ENCODE peak calls at places on chromosomes 4 and X, in ten cellular contexts. O is cerebellar cortex, J is endodermal cell, E is ACHN, N is cerebellar nuclear complex, W is GM23248, F is fibroblast of lung, Y is lower lobe of right lung, G is sigmoid colon, B is hepatic stellate cell. C is an unnamed sample.
A peak's percentile ranks its signal among the peaks of the same experiment; 100 is the strongest.

GRCh38 chr4:82721819-82722423 is 76.7 kb downstream of the SCD5 start:
- DNase-seq in O (peak; percentile 44), J (no peak), E (peak; percentile 17), N (no peak), W (peak; percentile 46), F (peak; percentile 35), Y (no peak), G (no peak), B (peak; percentile 20), C (peak; percentile 47)

GRCh38 chr4:7987148-7987989 is 47.7 kb upstream of the AFAP1 start:
- DNase-seq in O (peak; percentile 84), J (peak; percentile 95), E (peak; percentile 64), N (no peak), W (peak; percentile 82), F (peak; percentile 59), Y (peak; percentile 69), G (peak; percentile 82), B (peak; percentile 74), C (peak; percentile 86)

GRCh38 chr4:48022192-48022799 is 5.7 kb downstream of the NIPAL1 start:
- DNase-seq in O (no peak), J (no peak), E (no peak), N (no peak), W (no peak), F (peak; percentile 68), Y (no peak), G (no peak), B (no peak), C (no peak)

GRCh38 chr4:12633058-12633651 is 851.0 kb downstream of the RAB28 start:
- DNase-seq in O (peak; percentile 82), J (peak; percentile 97), E (peak; percentile 66), N (no peak), W (peak; percentile 56), F (peak; percentile 37), Y (peak; percentile 73), G (peak; percentile 73), B (peak; percentile 6), C (peak; percentile 81)

GRCh38 chr4:15756361-15756861 is 21.7 kb upstream of the CD38 start:
- DNase-seq in O (no peak), J (no peak), E (no peak), N (no peak), W (peak; percentile 33), F (peak; percentile 72), Y (no peak), G (no peak), B (no peak), C (peak; percentile 60)

GRCh38 chr4:125433453-125433852 is 118.7 kb downstream of the FAT4 start:
- DNase-seq in O (no peak), J (no peak), E (no peak), N (no peak), W (peak; percentile 59), F (peak; percentile 93), Y (no peak), G (no peak), B (peak; percentile 1), C (peak; percentile 46)

GRCh38 chrX:44621088-44621487 is 78.4 kb upstream of the FUNDC1 start:
- DNase-seq in O (no peak), J (no peak), E (no peak), N (no peak), W (no peak), F (no peak), Y (no peak), G (no peak), B (no peak), C (no peak)

GRCh38 chr4:169070895-169071218 is 60.8 kb upstream of the CBR4 start:
- DNase-seq in O (no peak), J (no peak), E (no peak), N (no peak), W (no peak), F (peak; percentile 64), Y (no peak), G (no peak), B (no peak), C (peak; percentile 84)

GRCh38 chr4:55613621-55614020 is 21.6 kb upstream of the PDCL2 start:
- DNase-seq in O (no peak), J (no peak), E (no peak), N (no peak), W (no peak), F (no peak), Y (no peak), G (no peak), B (no peak), C (no peak)

GRCh38 chr4:44326716-44327115 is 121.9 kb downstream of the KCTD8 start:
- DNase-seq in O (peak; percentile 92), J (no peak), E (no peak), N (peak; percentile 30), W (no peak), F (peak; percentile 32), Y (no peak), G (no peak), B (no peak), C (no peak)

GRCh38 chr4:8652181-8653078 is 59.9 kb downstream of the CPZ start:
- DNase-seq in O (no peak), J (peak; percentile 44), E (no peak), N (no peak), W (no peak), F (no peak), Y (no peak), G (peak; percentile 54), B (no peak), C (no peak)

GRCh38 chr4:101224358-101225218 is 122.7 kb downstream of the PPP3CA start:
- DNase-seq in O (no peak), J (no peak), E (no peak), N (no peak), W (no peak), F (no peak), Y (no peak), G (no peak), B (no peak), C (no peak)

GRCh38 chrX:78514852-78515251 is 144.3 kb downstream of the RTL3 start:
- DNase-seq in O (no peak), J (peak; percentile 84), E (no peak), N (no peak), W (no peak), F (peak; percentile 12), Y (no peak), G (no peak), B (no peak), C (no peak)

GRCh38 chr4:23290656-23291055 is 597.9 kb downstream of the GBA3 start:
- DNase-seq in O (no peak), J (no peak), E (no peak), N (no peak), W (no peak), F (peak; percentile 47), Y (no peak), G (no peak), B (no peak), C (no peak)

GRCh38 chrX:69321006-69321655 is 155.9 kb upstream of the PJA1 start:
- DNase-seq in O (no peak), J (no peak), E (no peak), N (no peak), W (no peak), F (no peak), Y (no peak), G (no peak), B (no peak), C (no peak)

GRCh38 chrX:115625577-115626301 is 64.8 kb downstream of the PLS3 start:
- DNase-seq in O (no peak), J (no peak), E (no peak), N (no peak), W (peak; percentile 57), F (peak; percentile 82), Y (no peak), G (no peak), B (no peak), C (peak; percentile 49)

GRCh38 chr4:157221895-157222763 is 1.6 kb downstream of the GRIA2 start:
- DNase-seq in O (peak; percentile 51), J (peak; percentile 87), E (no peak), N (no peak), W (peak; percentile 12), F (peak; percentile 35), Y (no peak), G (no peak), B (peak; percentile 34), C (peak; percentile 61)

GRCh38 chr4:139556735-139557505 is 901 bp upstream of the SETD7 start:
- DNase-seq in O (peak; percentile 71), J (peak; percentile 86), E (peak; percentile 33), N (no peak), W (peak; percentile 63), F (peak; percentile 45), Y (peak; percentile 80), G (peak; percentile 79), B (no peak), C (peak; percentile 61)

GRCh38 chr4:57378766-57379165 is 268.6 kb upstream of the IGFBP7 start:
- DNase-seq in O (no peak), J (no peak), E (no peak), N (no peak), W (peak; percentile 74), F (peak; percentile 79), Y (no peak), G (no peak), B (no peak), C (peak; percentile 58)

GRCh38 chrX:98299785-98300184 is 1416.1 kb downstream of the RPA4 start:
- DNase-seq in O (no peak), J (no peak), E (no peak), N (no peak), W (no peak), F (peak; percentile 14), Y (no peak), G (no peak), B (no peak), C (peak; percentile 1)

GRCh38 chr4:169120624-169121023 is 110.6 kb upstream of the CBR4 start:
- DNase-seq in O (no peak), J (no peak), E (no peak), N (no peak), W (no peak), F (no peak), Y (no peak), G (no peak), B (no peak), C (no peak)

GRCh38 chr4:4432341-4433125 is 45.6 kb downstream of the NSG1 start:
- DNase-seq in O (no peak), J (peak; percentile 23), E (no peak), N (no peak), W (no peak), F (no peak), Y (no peak), G (peak; percentile 42), B (no peak), C (no peak)

GRCh38 chr4:120215350-120215749 is 148.7 kb upstream of the MAD2L1 start:
- DNase-seq in O (no peak), J (no peak), E (no peak), N (no peak), W (no peak), F (no peak), Y (no peak), G (no peak), B (no peak), C (no peak)

GRCh38 chr4:24729041-24729730 is 66.2 kb upstream of the SOD3 start:
- DNase-seq in O (no peak), J (no peak), E (no peak), N (no peak), W (peak; percentile 49), F (no peak), Y (no peak), G (no peak), B (no peak), C (no peak)

GRCh38 chrX:47623540-47624027 is 3.9 kb upstream of the SYN1 start:
- DNase-seq in O (peak; percentile 87), J (peak; percentile 94), E (peak; percentile 78), N (peak; percentile 29), W (peak; percentile 76), F (peak; percentile 79), Y (peak; percentile 54), G (no peak), B (peak; percentile 87), C (peak; percentile 83)

GRCh38 chr4:65670331-65671031 is at the start of gene EPHA5:
- DNase-seq in O (peak; percentile 34), J (peak; percentile 94), E (peak; percentile 57), N (no peak), W (peak; percentile 68), F (peak; percentile 98), Y (peak; percentile 57), G (peak; percentile 78), B (peak; percentile 26), C (peak; percentile 98)

GRCh38 chr4:146095091-146095690 is 80.3 kb upstream of the LSM6 start:
- DNase-seq in O (peak; percentile 49), J (peak; percentile 76), E (peak; percentile 63), N (no peak), W (peak; percentile 68), F (peak; percentile 42), Y (no peak), G (no peak), B (peak; percentile 20), C (peak; percentile 73)

GRCh38 chrX:68994883-68995255 is 166.0 kb downstream of the EFNB1 start:
- DNase-seq in O (no peak), J (no peak), E (no peak), N (no peak), W (no peak), F (no peak), Y (no peak), G (no peak), B (no peak), C (no peak)

C was measured in astrocyte of the hippocampus.